ENCODE peak calls at places on chromosome 13, in ten cellular contexts. I is endodermal cell, P is GM23248, C is A549, W is breast epithelium, F is ascending aorta, B is mucosa of descending colon, X is lung, V is uterus, H is left ventricle myocardium inferior. R is an unnamed sample. For H3K9me3, the result is how much of the 10 kb centered on the place peaks cover.

GRCh38 chr13:50527612-50528509 is 315.6 kb downstream of the DLEU7 start:
- DNase-seq in C (peak), P (peak), H (no peak), I (no peak), B (no peak), F (no peak), X (no peak), V (no peak), W (no peak), R (no peak)

GRCh38 chr13:62924395-62924794 is 1508.7 kb upstream of the PCDH20 start:
- DNase-seq in C (no peak), I (no peak), P (no peak), X (no peak), F (no peak), W (no peak), B (no peak), H (no peak), V (no peak), R (no peak)

GRCh38 chr13:97946951-97947588 is 6.4 kb upstream of the IPO5 start:
- DNase-seq in W (no peak), V (no peak), P (peak), C (peak), H (no peak), I (no peak), X (no peak), B (no peak), F (no peak), R (peak)

GRCh38 chr13:67353891-67354459 is 123.8 kb upstream of the PCDH9 start:
- DNase-seq in V (no peak), W (no peak), C (no peak), P (no peak), F (no peak), B (no peak), X (no peak), I (no peak), H (no peak), R (peak)

GRCh38 chr13:30847697-30848307 is 58.3 kb upstream of the MEDAG start:
- DNase-seq in F (peak), B (no peak), C (no peak), H (no peak), W (no peak), P (peak), V (peak), I (no peak), X (no peak), R (peak)

GRCh38 chr13:72536668-72537399 is 190.6 kb downstream of the MZT1 start:
- DNase-seq in F (no peak), X (no peak), V (no peak), P (no peak), W (no peak), C (no peak), H (no peak), I (no peak), B (peak), R (no peak)

GRCh38 chr13:111143875-111144540 is 28.9 kb downstream of the ARHGEF7 start:
- DNase-seq in X (no peak), I (no peak), B (no peak), W (no peak), F (no peak), P (peak), C (no peak), H (no peak), V (no peak), R (no peak)

GRCh38 chr13:21895769-21896168 is 224.9 kb downstream of the FGF9 start:
- DNase-seq in W (no peak), F (no peak), V (no peak), I (no peak), H (no peak), P (no peak), X (no peak), C (no peak), B (peak), R (no peak)

GRCh38 chr13:51826606-51827005 is 18.4 kb downstream of the TMEM272 start:
- DNase-seq in H (peak), X (no peak), W (peak), I (no peak), C (no peak), F (no peak), P (peak), B (no peak), V (peak), R (no peak)

GRCh38 chr13:106526748-106527488 is 8.5 kb downstream of the EFNB2 start:
- DNase-seq in W (no peak), I (peak), C (no peak), P (no peak), V (no peak), X (peak), H (no peak), F (no peak), B (no peak), R (no peak)

GRCh38 chr13:89372193-89372592 is 1701.0 kb downstream of the SLITRK5 start:
- DNase-seq in P (no peak), H (no peak), C (no peak), X (no peak), V (no peak), W (no peak), F (no peak), B (no peak), I (no peak), R (no peak)

GRCh38 chr13:57832187-57832586 is 200.6 kb downstream of the PCDH17 start:
- DNase-seq in X (no peak), B (no peak), C (no peak), I (no peak), H (no peak), V (no peak), P (no peak), W (no peak), F (no peak), R (no peak)

GRCh38 chr13:50400930-50401553 is 385.8 kb downstream of the KCNRG start:
- DNase-seq in B (no peak), V (no peak), W (no peak), X (no peak), F (no peak), C (no peak), I (no peak), P (peak), H (no peak), R (peak)

GRCh38 chr13:111976474-111977183 is 90.3 kb upstream of the SOX1 start:
- DNase-seq in P (no peak), F (no peak), W (no peak), H (no peak), C (no peak), X (no peak), B (no peak), V (no peak), I (no peak), R (no peak)

GRCh38 chr13:110711778-110712070 is 1.8 kb upstream of the ING1 start:
- DNase-seq in V (no peak), X (no peak), W (no peak), P (peak), F (no peak), B (no peak), C (no peak), I (no peak), H (no peak), R (peak)

GRCh38 chr13:87677334-87678234 is 6.4 kb downstream of the SLITRK5 start:
- DNase-seq in C (no peak), H (no peak), W (no peak), B (peak), P (peak), I (peak), X (no peak), V (no peak), F (no peak), R (peak)

GRCh38 chr13:97976551-97977375 is 23.3 kb downstream of the IPO5 start:
- DNase-seq in V (no peak), B (no peak), I (peak), C (peak), X (no peak), F (no peak), W (no peak), H (no peak), P (peak), R (peak)

GRCh38 chr13:87666826-87667225 is 4.3 kb upstream of the SLITRK5 start:
- DNase-seq in V (no peak), I (no peak), F (no peak), H (no peak), X (no peak), B (no peak), W (no peak), P (no peak), C (no peak), R (peak)

GRCh38 chr13:34863360-34864135 is 78.5 kb upstream of the NBEA start:
- DNase-seq in X (no peak), C (peak), B (no peak), P (peak), F (no peak), W (no peak), H (no peak), I (no peak), V (no peak), R (peak)

GRCh38 chr13:106350208-106350607 is 185.3 kb downstream of the EFNB2 start:
- DNase-seq in I (peak), W (no peak), H (no peak), C (no peak), B (peak), F (no peak), X (no peak), V (no peak), P (no peak), R (no peak)

GRCh38 chr13:106906431-106906996 is 338.6 kb upstream of the ARGLU1 start:
- DNase-seq in H (no peak), V (no peak), F (no peak), P (no peak), C (no peak), X (no peak), B (no peak), I (no peak), W (no peak), R (no peak)

GRCh38 chr13:19071161-19071936 is 110.3 kb downstream of the TUBA3C start:
- DNase-seq in W (peak), V (no peak), P (no peak), H (no peak), C (no peak), B (no peak), X (no peak), I (no peak), F (no peak), R (no peak)

GRCh38 chr13:19072543-19072942 is 109.1 kb downstream of the TUBA3C start:
- DNase-seq in B (no peak), X (no peak), F (no peak), P (no peak), V (no peak), W (no peak), C (no peak), H (no peak), I (no peak), R (no peak)

GRCh38 chr13:19069684-19070397 is 111.8 kb downstream of the TUBA3C start:
- DNase-seq in H (no peak), V (no peak), C (no peak), I (no peak), B (no peak), X (peak), P (no peak), W (no peak), F (no peak), R (no peak)

GRCh38 chr13:19070398-19070735 is 111.3 kb downstream of the TUBA3C start:
- DNase-seq in C (no peak), X (no peak), P (no peak), I (no peak), F (no peak), B (no peak), W (peak), V (no peak), H (no peak), R (no peak)

DNA sequence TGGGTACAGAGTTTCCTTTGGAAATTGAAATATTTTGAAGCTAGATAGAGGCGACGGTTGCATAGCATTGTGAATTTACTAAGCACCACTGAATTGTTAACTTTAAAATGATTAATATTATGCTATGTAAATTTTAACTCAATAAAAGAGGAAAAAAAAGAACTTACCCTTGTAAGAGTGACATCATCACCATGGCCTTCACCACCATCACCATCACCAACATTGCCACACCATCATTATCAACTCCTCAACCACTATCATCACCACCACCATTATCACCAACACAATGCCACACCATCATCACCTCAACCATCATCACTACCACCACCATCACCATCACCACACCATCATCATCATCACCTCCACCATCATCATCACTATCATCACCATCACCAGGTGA is 113.9 kb downstream of the TUBA3C start:
- DNase-seq in V (no peak), C (no peak), B (no peak), W (no peak), I (no peak), X (peak), H (no peak), F (no peak), P (no peak), R (no peak)
- H3K9me3 ChIP-seq in V (under half), C (under half), B (half or more), W (under half), I (half or more), X (under half), H (under half), F (under half), P (under half), R (under half)

GRCh38 chr13:80527400-80527799 is 186.5 kb upstream of the SPRY2 start:
- DNase-seq in X (no peak), B (no peak), P (no peak), V (no peak), I (no peak), H (no peak), C (no peak), F (no peak), W (no peak), R (no peak)

GRCh38 chr13:80530902-80531301 is 190.0 kb upstream of the SPRY2 start:
- DNase-seq in W (no peak), I (no peak), X (no peak), B (no peak), V (no peak), H (no peak), P (no peak), F (no peak), C (no peak), R (no peak)

GRCh38 chr13:80529734-80530133 is 188.8 kb upstream of the SPRY2 start:
- DNase-seq in W (no peak), X (no peak), C (no peak), F (no peak), B (no peak), H (no peak), V (no peak), P (no peak), I (no peak), R (no peak)

GRCh38 chr13:80524447-80525215 is 183.7 kb upstream of the SPRY2 start:
- DNase-seq in V (no peak), W (no peak), F (no peak), B (no peak), I (no peak), X (no peak), H (no peak), P (no peak), C (no peak), R (no peak)

GRCh38 chr13:80528733-80529132 is 187.8 kb upstream of the SPRY2 start:
- DNase-seq in F (no peak), V (no peak), B (no peak), P (no peak), I (no peak), W (no peak), X (no peak), H (no peak), C (no peak), R (no peak)
- H3K9me3 ChIP-seq in F (under half), V (under half), B (under half), P (under half), I (under half), W (under half), X (under half), H (under half), C (under half), R (under half)

DNA sequence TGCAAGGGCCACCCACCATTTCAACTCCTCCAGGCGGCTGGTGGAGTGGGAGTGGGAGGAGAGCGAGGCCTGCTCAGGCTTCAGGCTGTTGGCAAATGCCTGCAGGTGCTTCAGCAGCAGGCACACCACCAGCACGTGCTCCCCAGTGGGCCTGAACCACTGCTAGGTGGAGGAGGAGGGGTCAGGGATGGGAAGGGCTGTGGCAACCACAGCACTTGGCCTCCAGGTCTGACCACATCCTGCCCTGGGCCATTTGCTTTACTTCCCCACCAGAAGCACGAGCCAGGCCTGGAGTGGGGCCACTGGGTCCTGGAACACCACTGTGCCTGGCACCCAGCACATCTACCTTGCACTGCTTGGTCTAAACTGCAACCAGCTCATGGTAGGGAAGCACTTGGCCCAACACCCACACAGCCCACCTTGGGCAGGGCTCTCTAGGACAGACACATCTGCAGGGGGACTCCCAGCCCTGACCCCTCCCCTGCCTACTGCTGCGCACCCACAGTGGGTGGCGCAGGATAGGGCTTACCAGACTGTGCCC is 26.2 kb downstream of the TUBA3C start:
- DNase-seq in H (no peak), W (no peak), X (no peak), I (no peak), B (no peak), C (no peak), P (no peak), V (no peak), F (no peak), R (no peak)
- H3K9me3 ChIP-seq in H (under half), W (under half), X (under half), I (half or more), B (half or more), C (under half), P (under half), V (under half), F (under half), R (under half)

DNA sequence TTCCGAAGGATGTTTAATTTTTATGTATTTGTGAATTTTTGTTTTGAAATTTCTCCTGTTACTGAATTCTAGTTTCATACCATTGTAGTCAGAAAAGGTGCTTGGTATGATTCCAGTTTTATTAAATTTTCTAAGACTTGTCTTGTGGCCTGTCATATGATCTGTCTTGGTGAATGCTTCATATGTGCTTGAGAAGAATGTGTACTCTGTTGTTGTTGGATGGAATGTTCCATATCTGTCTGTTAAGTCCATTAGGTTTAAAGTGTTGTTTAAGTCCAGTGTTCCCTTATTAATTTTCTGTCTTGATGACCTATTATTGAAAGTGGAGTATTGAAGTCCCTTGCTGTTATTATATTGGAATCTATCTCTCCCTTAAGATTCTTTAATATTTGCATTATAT is 273.9 kb downstream of the ATP8A2 start:
- DNase-seq in H (no peak), P (no peak), V (no peak), F (no peak), C (no peak), X (no peak), B (no peak), I (no peak), W (no peak), R (no peak)
- H3K9me3 ChIP-seq in H (half or more), P (under half), V (under half), F (under half), C (under half), X (under half), B (under half), I (under half), W (under half), R (under half)

GRCh38 chr13:19085258-19085657 is 96.4 kb downstream of the TUBA3C start:
- DNase-seq in W (no peak), B (no peak), X (peak), I (no peak), C (no peak), H (no peak), P (no peak), V (no peak), F (no peak), R (no peak)

GRCh38 chr13:19085876-19086275 is 95.7 kb downstream of the TUBA3C start:
- DNase-seq in B (no peak), V (no peak), I (no peak), H (no peak), W (no peak), C (no peak), P (no peak), F (no peak), X (peak), R (no peak)

GRCh38 chr13:19089315-19089714 is 92.3 kb downstream of the TUBA3C start:
- DNase-seq in F (no peak), W (no peak), V (no peak), C (peak), H (no peak), B (no peak), I (no peak), X (no peak), P (no peak), R (no peak)

GRCh38 chr13:19088416-19088815 is 93.2 kb downstream of the TUBA3C start:
- DNase-seq in X (peak), P (no peak), F (no peak), V (no peak), I (no peak), B (no peak), H (no peak), C (no peak), W (no peak), R (no peak)

GRCh38 chr13:19083340-19083739 is 98.3 kb downstream of the TUBA3C start:
- DNase-seq in B (no peak), X (no peak), W (no peak), I (no peak), F (no peak), P (no peak), H (no peak), C (no peak), V (no peak), R (no peak)
- H3K9me3 ChIP-seq in B (half or more), X (under half), W (under half), I (half or more), F (under half), P (under half), H (under half), C (under half), V (under half), R (under half)

GRCh38 chr13:104320446-104320845 is 1254.2 kb upstream of the SLC10A2 start:
- DNase-seq in F (no peak), X (no peak), W (no peak), H (no peak), V (no peak), I (no peak), C (no peak), B (no peak), P (no peak), R (no peak)
- H3K9me3 ChIP-seq in F (under half), X (under half), W (under half), H (under half), V (under half), I (under half), C (under half), B (under half), P (under half), R (under half)

GRCh38 chr13:40878823-40879222 is 89.4 kb downstream of the SLC25A15 start:
- DNase-seq in W (no peak), X (no peak), H (no peak), I (no peak), C (no peak), F (no peak), B (no peak), P (no peak), V (no peak), R (no peak)
- H3K9me3 ChIP-seq in W (under half), X (under half), H (under half), I (under half), C (under half), F (under half), B (under half), P (under half), V (under half), R (under half)

DNA sequence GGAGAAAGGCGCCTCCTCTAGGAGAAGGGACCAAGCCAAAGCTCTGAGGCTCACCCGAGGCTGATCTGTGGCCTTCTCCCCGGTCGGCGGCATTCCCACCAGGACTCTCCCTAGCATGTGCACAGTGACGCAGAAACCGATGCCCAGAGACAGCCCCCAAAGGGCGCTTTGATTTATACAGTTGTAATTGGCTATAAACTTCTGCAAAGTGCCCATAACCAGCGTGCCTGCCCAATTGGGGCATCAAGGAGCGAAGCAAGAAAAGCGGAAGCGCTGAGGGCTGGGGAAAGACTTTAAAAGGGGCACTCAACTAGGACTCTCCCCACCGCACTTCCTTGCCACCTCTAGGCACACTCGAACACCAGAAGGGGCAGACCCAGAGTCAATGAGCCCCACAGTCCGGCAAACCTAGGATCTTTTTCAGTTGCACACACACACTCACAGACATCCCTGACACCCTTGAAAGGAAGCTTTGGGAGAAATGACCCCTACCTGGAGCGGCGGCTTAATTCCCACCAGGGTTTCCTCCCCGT is 1.8 kb downstream of the CDX2 start:
- DNase-seq in V (no peak), X (no peak), H (no peak), B (peak), W (no peak), C (no peak), F (no peak), P (no peak), I (no peak), R (peak)
- H3K9me3 ChIP-seq in V (under half), X (under half), H (under half), B (under half), W (under half), C (under half), F (under half), P (under half), I (under half), R (under half)

R was measured in mesenchymal stem cell.